ENCODE peak calls at places on chromosomes 1 and 21, in seven cellular contexts. F is right cardiac atrium; S is WERI-Rb-1; P is CD8-positive, alpha-beta T cell; O is fibroblast of villous mesenchyme; A is fibroblast of the aortic adventitia; K is cardiac muscle cell. Y is an unnamed sample.
A peak's percentile ranks its signal among the peaks of the same experiment; 100 is the strongest.

GRCh38 chr1:150072959-150073358 is 5.4 kb downstream of the VPS45 start:
- DNase-seq in K (peak; percentile 53), A (peak; percentile 66), S (no peak), F (no peak), O (peak; percentile 38), P (no peak), Y (peak; percentile 60)

GRCh38 chr1:157403203-157403602 is 149.1 kb downstream of the FCRL5 start:
- DNase-seq in F (no peak), A (no peak), P (no peak), S (peak; percentile 74), O (no peak), K (peak; percentile 19), Y (no peak)

GRCh38 chr1:65084068-65084467 is 63.9 kb upstream of the AK4 start:
- DNase-seq in O (no peak), F (no peak), K (no peak), A (no peak), P (no peak), S (no peak), Y (no peak)

GRCh38 chr21:33951276-33952178 is 35.9 kb upstream of the ATP5PO start:
- DNase-seq in O (peak; percentile 80), P (no peak), A (peak; percentile 35), S (no peak), K (peak; percentile 30), F (no peak), Y (peak; percentile 88)

GRCh38 chr1:156958247-156958714 is 37.8 kb downstream of the LRRC71 start:
- DNase-seq in A (no peak), K (no peak), S (no peak), F (no peak), P (no peak), O (peak; percentile 11), Y (no peak)

GRCh38 chr1:1173793-1174415 is at the start of gene TTLL10:
- DNase-seq in F (peak; percentile 54), K (no peak), O (no peak), P (peak; percentile 78), A (no peak), S (no peak), Y (no peak)

GRCh38 chr1:12251442-12251841 is 21.6 kb downstream of the VPS13D start:
- DNase-seq in F (no peak), K (no peak), P (no peak), A (peak; percentile 32), S (no peak), O (peak; percentile 21), Y (peak; percentile 81)

GRCh38 chr1:184854036-184854435 is 99.4 kb upstream of the EDEM3 start:
- DNase-seq in O (no peak), F (no peak), S (no peak), K (no peak), A (no peak), P (no peak), Y (no peak)

GRCh38 chr1:3672231-3672970 is 20.1 kb downstream of the TP73 start:
- DNase-seq in O (no peak), K (no peak), S (no peak), P (no peak), A (no peak), F (peak; percentile 13), Y (no peak)

GRCh38 chr1:238916828-238917227 is 469.5 kb upstream of the CHRM3 start:
- DNase-seq in P (no peak), K (no peak), O (no peak), A (no peak), S (no peak), F (no peak), Y (no peak)

GRCh38 chr1:217274927-217275616 is 355.8 kb downstream of the GPATCH2 start:
- DNase-seq in K (peak; percentile 53), P (no peak), S (no peak), A (peak; percentile 59), O (peak; percentile 33), F (no peak), Y (peak; percentile 75)

GRCh38 chr1:167161242-167161641 is 59.4 kb upstream of the POU2F1 start:
- DNase-seq in F (no peak), P (no peak), S (no peak), K (no peak), A (no peak), O (no peak), Y (no peak)

GRCh38 chr1:61184035-61184713 is 101.8 kb downstream of the NFIA start:
- DNase-seq in O (peak; percentile 75), P (no peak), A (peak; percentile 93), S (no peak), K (peak; percentile 98), F (peak; percentile 98), Y (peak; percentile 97)

GRCh38 chr1:22048351-22049192 is 3.9 kb upstream of the CDC42 start:
- DNase-seq in A (peak; percentile 39), P (no peak), S (no peak), O (peak; percentile 31), F (no peak), K (peak; percentile 44), Y (no peak)

GRCh38 chr1:113073457-113073950 is 506 bp downstream of the LRIG2 start:
- DNase-seq in A (no peak), F (no peak), S (peak; percentile 65), K (peak; percentile 62), O (peak; percentile 74), P (no peak), Y (peak; percentile 69)

GRCh38 chr1:15835205-15835740 is 12.2 kb upstream of the SPEN start:
- DNase-seq in F (no peak), A (no peak), S (no peak), O (no peak), K (no peak), P (no peak), Y (no peak)

GRCh38 chr1:15834406-15835204 is 12.9 kb upstream of the SPEN start:
- DNase-seq in K (peak; percentile 92), A (peak; percentile 97), P (peak; percentile 91), O (peak; percentile 95), F (peak; percentile 96), S (no peak), Y (peak; percentile 95)

GRCh38 chr1:15833842-15834405 is 13.6 kb upstream of the SPEN start:
- DNase-seq in O (no peak), K (no peak), F (no peak), A (no peak), P (no peak), S (no peak), Y (no peak)

GRCh38 chr1:15835741-15836510 is 11.6 kb upstream of the SPEN start:
- DNase-seq in A (peak; percentile 99), F (peak; percentile 100), S (no peak), K (peak; percentile 100), O (peak; percentile 99), P (peak; percentile 99), Y (peak; percentile 99)

GRCh38 chr1:15833069-15833679 is 14.3 kb upstream of the SPEN start:
- DNase-seq in P (peak; percentile 64), S (no peak), O (peak; percentile 91), K (no peak), F (peak; percentile 78), A (no peak), Y (no peak)
- H3K4me3 ChIP-seq in P (peak overlapping the region; percentile 83), S (no peak overlapping the region), O (peak overlapping the region; percentile 90), K (peak overlapping the region; percentile 50), F (peak overlapping the region; percentile 77), A (peak overlapping the region; percentile 86), Y (peak overlapping the region; percentile 77)

GRCh38 chr21:7947422-7947821 is 2574.0 kb upstream of the TPTE start:
- DNase-seq in P (no peak), A (no peak), O (no peak), S (no peak), F (no peak), K (no peak), Y (no peak)
- H3K4me3 ChIP-seq in P (no peak overlapping the region), A (no peak overlapping the region), O (no peak overlapping the region), S (no peak overlapping the region), F (no peak overlapping the region), K (no peak overlapping the region), Y (no peak overlapping the region)

GRCh38 chr1:67688526-67689219 is 3.7 kb downstream of the GADD45A start:
- DNase-seq in O (no peak), A (peak; percentile 34), S (no peak), F (no peak), K (no peak), P (no peak), Y (no peak)
- H3K4me3 ChIP-seq in O (no peak overlapping the region), A (peak overlapping the region; percentile 23), S (no peak overlapping the region), F (no peak overlapping the region), K (no peak overlapping the region), P (no peak overlapping the region), Y (no peak overlapping the region)

DNA sequence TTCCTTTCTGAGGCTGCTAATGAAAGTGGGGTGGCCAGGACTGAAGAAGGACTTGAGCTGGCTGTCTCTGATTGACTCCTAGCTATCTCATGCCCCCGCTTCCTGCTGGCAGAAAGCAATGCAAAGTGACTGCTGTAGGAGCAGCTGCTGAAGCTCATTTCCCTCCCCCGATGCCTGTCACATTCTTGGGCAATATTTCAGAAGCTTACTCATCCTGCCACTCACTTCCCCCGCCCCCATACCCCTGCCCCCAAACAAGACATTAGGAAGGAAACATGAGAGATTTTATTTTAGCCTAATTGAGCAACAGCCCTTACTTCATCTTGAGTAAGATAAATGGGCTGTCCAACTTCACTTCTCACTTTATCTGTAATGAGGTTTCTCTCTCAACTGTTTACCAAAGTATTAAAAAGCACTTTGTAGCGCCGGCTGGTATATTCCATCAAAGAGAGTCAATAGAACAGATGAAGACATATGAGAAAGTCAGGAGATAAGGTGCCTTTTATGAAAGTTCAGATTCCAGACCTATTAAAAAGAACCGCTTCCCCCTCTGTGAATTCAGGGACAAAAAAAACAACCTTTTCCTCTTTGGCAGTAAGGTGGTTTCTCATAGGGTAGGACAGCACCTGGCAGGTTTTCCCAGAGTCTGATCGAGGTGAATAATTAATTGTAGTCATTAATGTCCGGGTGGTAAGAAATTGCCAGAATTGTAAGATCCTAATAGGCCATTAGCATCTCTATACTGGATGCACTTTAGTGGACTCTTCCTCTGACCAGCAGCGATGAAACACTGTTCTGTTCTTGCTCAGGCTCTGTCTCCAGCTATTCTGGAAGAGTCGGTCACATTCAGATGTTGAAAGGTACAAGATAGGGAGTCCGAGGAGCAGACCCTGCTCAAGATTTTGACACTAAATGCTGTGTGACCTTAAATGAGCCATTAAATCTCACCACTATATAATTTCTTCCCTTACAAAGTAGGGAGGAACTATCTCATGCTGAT is 70.2 kb downstream of the SH3GLB1 start:
- DNase-seq in S (peak; percentile 88), F (peak; percentile 81), K (peak; percentile 96), A (peak; percentile 90), O (peak; percentile 90), P (no peak), Y (peak; percentile 95)
- H3K4me3 ChIP-seq in S (no peak overlapping the region), F (no peak overlapping the region), K (no peak overlapping the region), A (no peak overlapping the region), O (peak overlapping the region; percentile 5), P (no peak overlapping the region), Y (no peak overlapping the region)

GRCh38 chr1:23627065-23627464 is 64.5 kb upstream of the RPL11 start:
- DNase-seq in K (no peak), F (no peak), P (peak; percentile 63), S (no peak), O (no peak), A (no peak), Y (no peak)
- H3K4me3 ChIP-seq in K (no peak overlapping the region), F (no peak overlapping the region), P (peak overlapping the region; percentile 58), S (no peak overlapping the region), O (no peak overlapping the region), A (no peak overlapping the region), Y (no peak overlapping the region)

DNA sequence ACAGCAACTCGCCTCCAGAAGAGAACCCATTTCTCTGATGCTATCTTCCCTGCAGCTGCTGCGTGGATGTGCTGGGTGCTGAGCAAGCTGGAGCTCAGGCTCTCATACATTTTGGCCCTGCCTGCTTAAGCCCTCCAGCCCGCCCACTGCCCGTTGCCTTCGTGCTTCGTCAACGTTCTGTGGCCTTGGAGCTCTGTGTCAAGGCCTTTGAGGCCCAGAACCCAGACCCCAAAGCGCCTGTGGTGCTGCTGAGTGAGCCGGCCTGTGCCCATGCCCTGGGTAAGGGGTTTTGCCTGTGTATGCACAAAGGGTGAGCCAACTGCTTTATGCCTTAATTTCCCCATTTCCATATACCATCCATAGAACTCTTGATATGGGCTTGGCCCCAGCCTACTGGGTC is 1.1 kb downstream of the DPH2 start:
- DNase-seq in F (no peak), A (no peak), O (no peak), P (no peak), S (no peak), K (no peak), Y (no peak)
- H3K4me3 ChIP-seq in F (no peak overlapping the region), A (peak overlapping the region; percentile 97), O (no peak overlapping the region), P (no peak overlapping the region), S (no peak overlapping the region), K (peak overlapping the region; percentile 81), Y (no peak overlapping the region)

Y was measured in choroid plexus epithelial cell.